ENCODE peak calls at places on chromosomes 12 and 14, in six cellular contexts. I, E, M, Q, N and S are unnamed samples.

GRCh38 chr14:68359862-68360552 is 432.9 kb downstream of the ZFP36L1 start:
- DNase-seq in N (no peak), E (no peak), I (no peak), M (no peak), Q (no peak), S (peak; percentile 41)

GRCh38 chr12:132398386-132398991 is 69.1 kb upstream of the GALNT9 start:
- DNase-seq in Q (no peak), M (no peak), N (no peak), E (no peak), I (no peak), S (no peak)

GRCh38 chr14:73250781-73251500 is 13.6 kb downstream of the PAPLN start:
- DNase-seq in Q (no peak), I (no peak), E (no peak), M (no peak), N (no peak), S (no peak)

GRCh38 chr14:96623676-96624484 is 121.7 kb downstream of the PAPOLA start:
- DNase-seq in E (no peak), Q (no peak), I (no peak), N (no peak), M (no peak), S (no peak)

GRCh38 chr14:52020866-52021717 is 31.7 kb downstream of the RTRAF start:
- DNase-seq in N (no peak), E (peak; percentile 67), M (no peak), I (no peak), Q (no peak), S (no peak)

GRCh38 chr14:32513571-32514009 is 184.5 kb downstream of the AKAP6 start:
- DNase-seq in I (no peak), Q (no peak), E (no peak), N (peak; percentile 7), M (no peak), S (no peak)

GRCh38 chr12:117261267-117261666 is 71.0 kb upstream of the FBXO21 start:
- DNase-seq in I (no peak), M (no peak), Q (peak; percentile 23), N (no peak), E (no peak), S (no peak)

GRCh38 chr12:124555168-124555928 is 12.1 kb downstream of the NCOR2 start:
- DNase-seq in I (no peak), E (no peak), Q (no peak), M (no peak), N (no peak), S (no peak)

GRCh38 chr12:120264511-120265202 is 873 bp downstream of the PXN start:
- DNase-seq in M (no peak), Q (no peak), I (no peak), E (peak; percentile 32), N (no peak), S (no peak)

GRCh38 chr12:108693781-108694180 is 37.5 kb downstream of the CORO1C start:
- DNase-seq in M (no peak), Q (no peak), E (no peak), N (no peak), I (no peak), S (no peak)

GRCh38 chr12:4251228-4251891 is 22.2 kb upstream of the CCND2 start:
- DNase-seq in M (no peak), I (no peak), Q (no peak), N (no peak), E (no peak), S (no peak)

GRCh38 chr12:4252595-4252994 is 21.0 kb upstream of the CCND2 start:
- DNase-seq in E (peak; percentile 53), M (no peak), I (no peak), Q (no peak), N (no peak), S (no peak)

GRCh38 chr12:4257442-4257841 is 16.1 kb upstream of the CCND2 start:
- DNase-seq in N (no peak), E (no peak), Q (no peak), M (no peak), I (no peak), S (no peak)

GRCh38 chr12:4251967-4252366 is 21.6 kb upstream of the CCND2 start:
- DNase-seq in M (no peak), Q (no peak), I (no peak), N (no peak), E (no peak), S (no peak)

GRCh38 chr12:4256043-4256826 is 17.3 kb upstream of the CCND2 start:
- DNase-seq in I (no peak), M (no peak), Q (no peak), E (no peak), N (no peak), S (no peak)
- H3K27me3 ChIP-seq in I (no peaks in the 10 kb centered on the region), M (no peaks in the 10 kb centered on the region), Q (peaks cover 3% of the 10 kb centered on the region), E (no peaks in the 10 kb centered on the region), N (peaks cover 5% of the 10 kb centered on the region), S (no peaks in the 10 kb centered on the region)

DNA sequence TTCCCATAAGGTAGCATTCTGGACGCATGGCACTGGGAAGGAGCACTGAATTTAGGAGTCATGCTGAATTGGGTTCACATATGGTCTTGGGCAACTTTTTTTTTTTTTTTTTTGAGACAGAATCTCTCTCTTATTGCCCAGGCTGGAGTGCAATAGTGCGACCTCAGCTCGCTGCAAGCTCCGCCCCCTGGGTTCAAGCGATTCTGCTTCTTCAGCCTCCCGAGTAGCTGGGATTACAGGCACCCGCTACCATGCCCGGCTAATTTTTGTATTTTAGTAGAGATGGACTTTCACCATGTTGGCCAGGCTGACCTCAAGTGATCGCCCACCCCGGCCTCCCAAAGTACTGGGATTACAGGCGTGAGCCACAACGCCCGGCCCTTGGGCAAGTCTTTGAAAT is 13.3 kb downstream of the DIP2B start:
- DNase-seq in M (no peak), I (no peak), Q (no peak), E (no peak), N (no peak), S (no peak)
- H3K27me3 ChIP-seq in M (no peaks in the 10 kb centered on the region), I (no peaks in the 10 kb centered on the region), Q (no peaks in the 10 kb centered on the region), E (no peaks in the 10 kb centered on the region), N (no peaks in the 10 kb centered on the region), S (no peaks in the 10 kb centered on the region)

DNA sequence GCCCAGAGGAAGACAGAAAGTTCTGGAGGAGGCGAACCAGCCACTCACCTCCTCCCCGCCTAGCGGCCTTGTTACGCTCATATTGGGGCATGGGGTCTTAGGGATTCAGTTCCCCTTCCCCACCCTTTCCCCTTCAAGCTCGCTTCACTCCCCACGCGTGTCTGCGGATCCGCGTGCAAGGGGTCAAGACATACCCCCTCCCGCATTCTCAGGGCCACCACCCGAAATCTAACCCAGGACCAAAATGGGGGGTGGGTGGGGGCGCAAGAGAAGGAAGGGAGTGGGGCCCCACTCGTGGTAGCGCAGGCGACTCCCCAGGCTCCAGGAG is 576 bp upstream of the RFX4 start:
- DNase-seq in N (no peak), I (no peak), M (peak; percentile 33), E (no peak), Q (no peak), S (no peak)
- H3K27me3 ChIP-seq in N (peaks cover 52% of the 10 kb centered on the region), I (peaks cover 81% of the 10 kb centered on the region), M (peaks cover 70% of the 10 kb centered on the region), E (peaks cover 84% of the 10 kb centered on the region), Q (peaks cover 88% of the 10 kb centered on the region), S (peaks cover 67% of the 10 kb centered on the region)

GRCh38 chr14:60637138-60637489 is 12.2 kb downstream of the SIX1 start:
- DNase-seq in Q (no peak), I (no peak), M (no peak), E (no peak), N (no peak), S (no peak)
- H3K27me3 ChIP-seq in Q (peaks cover 9% of the 10 kb centered on the region), I (no peaks in the 10 kb centered on the region), M (peaks cover 46% of the 10 kb centered on the region), E (peaks cover 82% of the 10 kb centered on the region), N (no peaks in the 10 kb centered on the region), S (no peaks in the 10 kb centered on the region)

DNA sequence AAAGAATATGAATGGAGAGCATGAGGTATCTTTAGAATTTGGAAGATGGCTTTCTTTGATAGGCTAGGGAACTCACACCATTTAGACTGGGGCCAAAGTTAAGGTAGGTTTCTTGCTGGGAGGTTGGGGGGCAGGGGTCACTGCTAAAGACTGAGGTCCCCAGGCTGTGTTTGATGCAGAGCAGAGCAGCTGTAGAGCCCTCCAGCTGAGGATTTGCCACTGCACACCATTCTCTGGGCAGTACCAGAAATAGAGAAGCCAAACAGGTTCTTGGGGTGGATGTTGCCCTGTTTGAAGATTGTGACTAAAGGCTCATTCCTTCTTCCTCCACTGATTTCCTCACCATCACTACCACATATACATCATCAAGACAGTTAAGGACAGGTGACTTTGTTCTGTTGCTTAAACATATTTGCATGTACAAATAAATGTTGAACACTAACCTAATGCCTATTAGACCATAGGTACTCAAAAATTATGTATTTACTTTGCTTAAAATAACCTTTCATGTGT is 7.9 kb downstream of the NTF3 start:
- DNase-seq in N (no peak), M (no peak), E (no peak), I (no peak), Q (no peak), S (no peak)
- H3K27me3 ChIP-seq in N (no peaks in the 10 kb centered on the region), M (no peaks in the 10 kb centered on the region), E (peaks cover 41% of the 10 kb centered on the region), I (no peaks in the 10 kb centered on the region), Q (peaks cover 4% of the 10 kb centered on the region), S (peaks cover 1% of the 10 kb centered on the region)

GRCh38 chr12:27966870-27967269 is 5.7 kb downstream of the PTHLH start:
- DNase-seq in Q (peak; percentile 94), I (peak; percentile 92), N (no peak), E (no peak), M (no peak), S (peak; percentile 79)
- H3K27me3 ChIP-seq in Q (peaks cover 7% of the 10 kb centered on the region), I (no peaks in the 10 kb centered on the region), N (no peaks in the 10 kb centered on the region), E (peaks cover 78% of the 10 kb centered on the region), M (peaks cover 38% of the 10 kb centered on the region), S (peaks cover 8% of the 10 kb centered on the region)